ENCODE peak calls at places on chromosomes 3 and 15, in seven cellular contexts. B is H9, L is trophoblast cell, D is IMR-90, J is mesendoderm, Y is mesenchymal stem cell, S is H1. W is an unnamed sample.

GRCh38 chr3:65995030-65995429 is 43.7 kb downstream of the MAGI1 start:
- DNase-seq in B (no peak), L (peak; percentile 51), D (peak; percentile 46), J (peak; percentile 45), Y (peak; percentile 53), S (no peak), W (no peak)

GRCh38 chr15:64686130-64686735 is 89.2 kb downstream of the RBPMS2 start:
- DNase-seq in B (peak; percentile 35), L (peak; percentile 88), D (peak; percentile 63), J (peak; percentile 77), Y (peak; percentile 72), S (no peak), W (peak; percentile 60)

GRCh38 chr3:100075731-100076543 is 38.4 kb downstream of the FILIP1L start:
- DNase-seq in B (no peak), L (no peak), D (no peak), J (peak; percentile 83), Y (no peak), S (no peak), W (no peak)

GRCh38 chr15:78726870-78727551 is 84.3 kb downstream of the ADAMTS7 start:
- DNase-seq in B (peak; percentile 97), L (peak; percentile 38), D (no peak), J (peak; percentile 92), Y (peak; percentile 18), S (no peak), W (no peak)

GRCh38 chr3:191425322-191425734 is 35.6 kb upstream of the PYDC2 start:
- DNase-seq in B (no peak), L (no peak), D (no peak), J (no peak), Y (no peak), S (no peak), W (no peak)

GRCh38 chr3:142649996-142650693 is 54.0 kb downstream of the PLS1 start:
- DNase-seq in B (no peak), L (no peak), D (no peak), J (no peak), Y (no peak), S (no peak), W (no peak)

GRCh38 chr3:43970920-43971319 is 270.8 kb upstream of the TOPAZ1 start:
- DNase-seq in B (no peak), L (no peak), D (no peak), J (no peak), Y (no peak), S (no peak), W (no peak)

GRCh38 chr15:31476411-31476810 is 149.8 kb downstream of the KLF13 start:
- DNase-seq in B (peak; percentile 4), L (no peak), D (no peak), J (no peak), Y (no peak), S (no peak), W (no peak)

GRCh38 chr3:112038863-112039262 is 4.3 kb downstream of the TMPRSS7 start:
- DNase-seq in B (no peak), L (peak; percentile 52), D (peak; percentile 22), J (no peak), Y (no peak), S (no peak), W (no peak)

GRCh38 chr3:193556841-193557240 is 2.1 kb upstream of the ATP13A4 start:
- DNase-seq in B (no peak), L (no peak), D (no peak), J (no peak), Y (no peak), S (no peak), W (no peak)

GRCh38 chr15:88812137-88812536 is 8.9 kb downstream of the ACAN start:
- DNase-seq in B (no peak), L (no peak), D (no peak), J (no peak), Y (no peak), S (no peak), W (no peak)

GRCh38 chr15:60908888-60909287 is 320.2 kb downstream of the RORA start:
- DNase-seq in B (no peak), L (no peak), D (no peak), J (no peak), Y (no peak), S (no peak), W (no peak)

GRCh38 chr3:64398431-64398830 is 173.2 kb upstream of the PRICKLE2 start:
- DNase-seq in B (no peak), L (no peak), D (peak; percentile 44), J (no peak), Y (peak; percentile 24), S (no peak), W (no peak)

GRCh38 chr3:53547327-53547726 is 52.9 kb downstream of the CACNA1D start:
- DNase-seq in B (no peak), L (no peak), D (no peak), J (no peak), Y (no peak), S (no peak), W (no peak)
- H4K8ac ChIP-seq in B (no peak overlapping the region), L (no peak overlapping the region), D (no peak overlapping the region), J (no peak overlapping the region), Y (no peak overlapping the region), S (no peak overlapping the region), W (no peak overlapping the region)

GRCh38 chr15:37362414-37362813 is 262.1 kb upstream of the MEIS2 start:
- DNase-seq in B (no peak), L (no peak), D (no peak), J (no peak), Y (no peak), S (no peak), W (no peak)
- H3K4me1 ChIP-seq in B (peaks cover 4% of the 10 kb centered on the region), L (no peaks in the 10 kb centered on the region), D (no peaks in the 10 kb centered on the region), J (no peaks in the 10 kb centered on the region), Y (no peaks in the 10 kb centered on the region), S (no peaks in the 10 kb centered on the region), W (no peaks in the 10 kb centered on the region)

GRCh38 chr15:68924866-68925599 is 5.3 kb upstream of the SPESP1 start:
- DNase-seq in B (peak; percentile 83), L (peak; percentile 87), D (peak; percentile 71), J (peak; percentile 88), Y (peak; percentile 76), S (peak; percentile 58), W (peak; percentile 63)
- H4K8ac ChIP-seq in B (no peak overlapping the region), L (no peak overlapping the region), D (no peak overlapping the region), J (no peak overlapping the region), Y (no peak overlapping the region), S (no peak overlapping the region), W (no peak overlapping the region)

GRCh38 chr15:66323312-66323928 is 30.1 kb downstream of the DIS3L start:
- DNase-seq in B (no peak), L (no peak), D (no peak), J (peak; percentile 8), Y (no peak), S (no peak), W (peak; percentile 14)
- H3K4me1 ChIP-seq in B (no peaks in the 10 kb centered on the region), L (no peaks in the 10 kb centered on the region), D (no peaks in the 10 kb centered on the region), J (no peaks in the 10 kb centered on the region), Y (no peaks in the 10 kb centered on the region), S (no peaks in the 10 kb centered on the region), W (peaks cover 6% of the 10 kb centered on the region)

DNA sequence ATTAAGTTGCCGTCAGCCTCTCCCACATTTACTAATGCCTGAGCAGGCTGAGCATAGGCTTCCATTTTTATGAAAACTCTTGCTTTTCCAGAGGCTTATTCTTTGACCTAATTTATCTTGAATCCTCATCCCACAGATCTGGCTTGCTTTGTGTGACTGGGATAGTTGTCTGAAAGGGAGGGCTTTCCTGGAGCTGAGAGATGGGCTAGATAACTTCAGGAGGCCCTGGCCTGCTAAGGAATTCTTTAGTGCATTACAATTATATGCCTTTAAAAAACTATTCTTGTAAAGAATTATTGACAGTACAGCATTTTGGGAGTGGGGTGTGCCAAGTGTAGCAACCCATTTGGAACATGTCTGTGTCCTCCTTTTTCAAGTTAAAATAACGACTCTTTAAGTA is 52.3 kb downstream of the EEFSEC start:
- DNase-seq in B (no peak), L (no peak), D (no peak), J (no peak), Y (no peak), S (no peak), W (no peak)
- H4K8ac ChIP-seq in B (no peak overlapping the region), L (no peak overlapping the region), D (no peak overlapping the region), J (no peak overlapping the region), Y (no peak overlapping the region), S (no peak overlapping the region), W (no peak overlapping the region)

GRCh38 chr3:81380234-81380633 is 381.2 kb downstream of the GBE1 start:
- DNase-seq in B (no peak), L (no peak), D (no peak), J (no peak), Y (no peak), S (no peak), W (no peak)

GRCh38 chr3:81378552-81379288 is 382.7 kb downstream of the GBE1 start:
- DNase-seq in B (no peak), L (no peak), D (no peak), J (no peak), Y (no peak), S (no peak), W (no peak)

GRCh38 chr3:81382470-81382869 is 379.0 kb downstream of the GBE1 start:
- DNase-seq in B (no peak), L (no peak), D (no peak), J (no peak), Y (no peak), S (no peak), W (no peak)
- H3K4me1 ChIP-seq in B (peaks cover 2% of the 10 kb centered on the region), L (no peaks in the 10 kb centered on the region), D (no peaks in the 10 kb centered on the region), J (no peaks in the 10 kb centered on the region), Y (no peaks in the 10 kb centered on the region), S (no peaks in the 10 kb centered on the region), W (no peaks in the 10 kb centered on the region)

DNA sequence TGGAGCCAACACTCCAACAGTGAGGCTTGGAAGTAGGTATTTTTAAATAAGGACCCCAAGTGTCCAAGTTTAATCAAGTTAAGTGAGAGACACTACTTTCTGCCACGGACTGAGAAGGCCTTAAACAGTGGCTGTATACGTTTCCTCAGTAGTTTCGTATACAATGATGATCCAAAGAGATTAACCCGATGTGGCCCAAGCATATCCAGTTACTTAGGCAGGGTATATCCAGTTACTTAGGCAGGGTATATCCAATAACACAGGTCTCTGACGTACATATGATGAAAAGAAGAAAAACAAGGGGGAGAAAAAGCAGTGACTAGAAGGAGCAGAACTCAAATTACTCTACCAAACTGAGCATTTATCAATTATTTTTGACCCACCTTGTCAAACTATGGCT is 591.4 kb downstream of the FOXP1 start:
- DNase-seq in B (no peak), L (no peak), D (peak; percentile 83), J (no peak), Y (no peak), S (no peak), W (no peak)
- H4K8ac ChIP-seq in B (no peak overlapping the region), L (no peak overlapping the region), D (peak overlapping the region; percentile 39), J (no peak overlapping the region), Y (no peak overlapping the region), S (no peak overlapping the region), W (no peak overlapping the region)

W was measured in neuronal stem cell.